ENCODE peak calls at places on chromosomes 16 and 17, in four cellular contexts. Z, E, D and G are unnamed samples.
A peak's percentile ranks its signal among the peaks of the same experiment; 100 is the strongest.

GRCh38 chr17:70144260-70144846 is 25.0 kb upstream of the KCNJ2 start:
- DNase-seq in Z (peak; percentile 56), E (peak; percentile 54), D (no peak), G (no peak)

GRCh38 chr17:38568274-38568673 is 37.5 kb downstream of the SRCIN1 start:
- DNase-seq in Z (no peak), E (no peak), D (no peak), G (no peak)

GRCh38 chr16:30602595-30603277 is 7.5 kb downstream of the ZNF689 start:
- DNase-seq in Z (peak; percentile 12), E (peak; percentile 37), D (no peak), G (no peak)

GRCh38 chr17:42553866-42554249 is 1.1 kb downstream of the HSD17B1 start:
- DNase-seq in Z (no peak), E (no peak), D (peak; percentile 62), G (no peak)

GRCh38 chr17:75228847-75229246 is 23.4 kb downstream of the NUP85 start:
- DNase-seq in Z (no peak), E (no peak), D (no peak), G (no peak)

GRCh38 chr17:82888583-82889495 is 49.0 kb upstream of the ZNF750 start:
- DNase-seq in Z (no peak), E (no peak), D (peak; percentile 80), G (no peak)

GRCh38 chr17:38606646-38607611 is 1.2 kb upstream of the SRCIN1 start:
- DNase-seq in Z (no peak), E (no peak), D (peak; percentile 73), G (no peak)

GRCh38 chr16:86122681-86123342 is 223.8 kb downstream of the IRF8 start:
- DNase-seq in Z (no peak), E (no peak), D (no peak), G (no peak)

GRCh38 chr16:51321251-51321650 is 170.2 kb upstream of the SALL1 start:
- DNase-seq in Z (no peak), E (no peak), D (no peak), G (no peak)

GRCh38 chr17:45131616-45132301 is 556 bp downstream of the PLCD3 start:
- DNase-seq in Z (no peak), E (no peak), D (peak; percentile 84), G (peak; percentile 84)

GRCh38 chr17:66412857-66413563 is 110.6 kb downstream of the PRKCA start:
- DNase-seq in Z (no peak), E (no peak), D (no peak), G (no peak)

GRCh38 chr17:76687278-76688164 is 23.2 kb downstream of the MXRA7 start:
- DNase-seq in Z (no peak), E (no peak), D (peak; percentile 80), G (no peak)

GRCh38 chr16:6132121-6132520 is 1034.5 kb upstream of the EEF2KMT start:
- DNase-seq in Z (no peak), E (no peak), D (no peak), G (no peak)

GRCh38 chr17:29241015-29241963 is 5.4 kb upstream of the CRYBA1 start:
- DNase-seq in Z (peak; percentile 96), E (peak; percentile 98), D (no peak), G (peak; percentile 51)

GRCh38 chr17:82813299-82814051 is 26.3 kb downstream of the ZNF750 start:
- DNase-seq in Z (no peak), E (no peak), D (peak; percentile 41), G (no peak)

GRCh38 chr17:33642002-33642401 is 348.9 kb upstream of the ASIC2 start:
- DNase-seq in Z (no peak), E (no peak), D (no peak), G (no peak)
- TF ChIP-seq CTCF in Z (no peak), E (no peak), D (no peak), G (no peak)

DNA sequence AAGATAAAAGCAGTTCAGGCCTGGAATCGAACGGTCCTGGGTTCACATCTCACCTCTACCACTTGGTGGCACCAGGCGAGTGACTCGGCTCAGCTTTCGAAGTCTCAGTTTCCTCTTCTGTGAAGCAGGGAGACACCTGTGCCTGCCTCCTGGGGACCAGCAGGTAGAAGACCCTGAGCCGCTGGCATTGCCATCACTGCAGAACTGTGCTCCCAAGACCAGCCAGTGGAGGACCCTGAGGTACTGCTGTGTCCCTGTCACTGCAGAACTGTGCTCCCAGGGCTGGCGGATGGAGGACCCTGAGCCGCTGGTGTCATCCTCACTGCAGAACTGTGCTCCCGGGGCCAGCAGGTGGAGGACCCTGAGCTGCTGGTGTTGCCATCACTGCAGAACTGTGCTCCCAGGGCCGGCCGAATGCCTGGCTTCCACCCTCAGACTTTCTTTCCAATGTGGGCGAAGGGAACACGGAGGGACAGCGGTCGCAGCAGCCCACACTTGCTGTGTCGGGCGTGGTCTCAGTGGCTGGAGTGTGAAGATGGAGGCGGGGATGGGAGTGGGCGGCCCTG is 8.7 kb upstream of the SLC7A5 start:
- DNase-seq in Z (no peak), E (no peak), D (no peak), G (no peak)
- TF ChIP-seq CTCF in Z (no peak), E (peak; percentile 23), D (no peak), G (no peak)

GRCh38 chr17:80364091-80364691 is 50.8 kb upstream of the ENDOV start:
- DNase-seq in Z (no peak), E (no peak), D (no peak), G (peak; percentile 26)
- TF ChIP-seq CTCF in Z (peak; percentile 30), E (peak; percentile 27), D (peak; percentile 14), G (peak; percentile 59)

GRCh38 chr16:84344781-84345180 is 23.6 kb upstream of the ATP2C2 start:
- DNase-seq in Z (no peak), E (no peak), D (no peak), G (no peak)
- TF ChIP-seq CTCF in Z (no peak), E (no peak), D (no peak), G (no peak)

GRCh38 chr16:22202261-22202637 is 3.8 kb upstream of the EEF2K start:
- DNase-seq in Z (no peak), E (no peak), D (no peak), G (no peak)
- TF ChIP-seq CTCF in Z (no peak), E (no peak), D (no peak), G (no peak)

GRCh38 chr17:80982426-80982974 is 9.1 kb upstream of the CHMP6 start:
- DNase-seq in Z (no peak), E (no peak), D (peak; percentile 27), G (no peak)

GRCh38 chr17:80986816-80987480 is 4.7 kb upstream of the CHMP6 start:
- DNase-seq in Z (no peak), E (no peak), D (peak; percentile 57), G (no peak)

GRCh38 chr17:80986046-80986445 is 5.6 kb upstream of the CHMP6 start:
- DNase-seq in Z (no peak), E (no peak), D (no peak), G (no peak)

GRCh38 chr17:80983545-80983944 is 8.1 kb upstream of the CHMP6 start:
- DNase-seq in Z (no peak), E (no peak), D (peak; percentile 37), G (no peak)

GRCh38 chr17:80984749-80985148 is 6.9 kb upstream of the CHMP6 start:
- DNase-seq in Z (peak; percentile 95), E (peak; percentile 96), D (peak; percentile 31), G (no peak)
- TF ChIP-seq CTCF in Z (peak; percentile 42), E (peak; percentile 57), D (no peak), G (no peak)

DNA sequence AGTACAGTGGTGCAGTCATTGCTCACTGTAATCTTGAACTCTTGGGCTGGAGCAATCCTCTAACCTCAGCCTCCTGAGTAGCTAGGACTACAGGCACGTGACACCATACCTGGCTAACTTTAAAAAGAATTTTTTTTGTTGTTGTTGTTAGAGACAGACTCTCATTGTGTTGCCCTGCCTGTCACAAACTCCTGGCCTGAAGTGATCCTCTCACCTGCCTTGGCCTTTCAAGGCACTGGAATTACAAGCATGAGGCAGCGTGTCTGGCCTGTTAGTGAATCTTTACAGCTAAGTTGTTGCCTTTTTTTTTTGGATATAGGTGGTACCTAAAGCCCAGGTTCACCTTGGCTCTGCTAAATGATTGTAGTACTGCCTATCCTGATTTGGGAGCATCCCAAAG is 290.6 kb downstream of the BCAS3 start:
- DNase-seq in Z (no peak), E (no peak), D (no peak), G (no peak)
- TF ChIP-seq CTCF in Z (no peak), E (no peak), D (no peak), G (no peak)